ENCODE peak calls at places on chromosome 19, in five cellular contexts. E, S, L, T and R are unnamed samples.

GRCh38 chr19:14265285-14266036 is 59.5 kb upstream of the ADGRL1 start:
- DNase-seq in S (no peak), E (no peak), T (no peak), L (no peak), R (no peak)

GRCh38 chr19:54662730-54663129 is at the start of gene LILRB4:
- DNase-seq in S (no peak), T (no peak), E (no peak), L (peak), R (no peak)

GRCh38 chr19:32674959-32675719 is at the start of gene ANKRD27:
- DNase-seq in S (peak), E (peak), L (peak), T (peak), R (peak)

GRCh38 chr19:50911206-50912101 is at the start of gene KLK4:
- DNase-seq in E (no peak), S (no peak), L (no peak), T (no peak), R (no peak)

GRCh38 chr19:1082165-1082927 is 12.8 kb downstream of the POLR2E start:
- DNase-seq in S (no peak), E (no peak), T (peak), L (no peak), R (no peak)

GRCh38 chr19:13401388-13401787 is 104.9 kb downstream of the CACNA1A start:
- DNase-seq in T (no peak), E (no peak), L (no peak), S (peak), R (no peak)

GRCh38 chr19:43532571-43532961 is 422 bp upstream of the ZNF575 start:
- DNase-seq in L (no peak), S (no peak), E (peak), T (peak), R (no peak)

GRCh38 chr19:10270180-10270615 is 722 bp upstream of the ICAM1 start:
- DNase-seq in L (peak), T (peak), S (no peak), E (no peak), R (no peak)

GRCh38 chr19:294819-295686 is 3.9 kb upstream of the PLPP2 start:
- DNase-seq in T (peak), E (no peak), L (no peak), S (peak), R (no peak)

GRCh38 chr19:55673465-55673864 is 1.6 kb upstream of the EPN1 start:
- DNase-seq in E (no peak), L (no peak), T (no peak), S (no peak), R (no peak)

GRCh38 chr19:51891193-51891747 is 3.5 kb upstream of the ZNF577 start:
- DNase-seq in T (no peak), L (no peak), S (no peak), E (no peak), R (no peak)

GRCh38 chr19:623974-624373 is 9.4 kb downstream of the POLRMT start:
- DNase-seq in S (peak), E (no peak), T (no peak), L (no peak), R (peak)

GRCh38 chr19:50046649-50047503 is 21.1 kb downstream of the ZNF473 start:
- DNase-seq in E (no peak), T (peak), S (peak), L (no peak), R (no peak)

GRCh38 chr19:676343-677105 is at the start of gene FSTL3:
- DNase-seq in S (no peak), T (no peak), L (no peak), E (no peak), R (no peak)

GRCh38 chr19:49497047-49497789 is 984 bp downstream of the RPS11 start:
- DNase-seq in L (peak), T (peak), S (peak), E (no peak), R (no peak)

GRCh38 chr19:55113570-55114039 is 3.8 kb downstream of the PPP1R12C start:
- DNase-seq in S (peak), E (peak), L (peak), T (peak), R (peak)

GRCh38 chr19:30593358-30593757 is 221.2 kb downstream of the ZNF536 start:
- DNase-seq in E (no peak), T (peak), L (no peak), S (peak), R (no peak)

GRCh38 chr19:10871711-10872550 is 578 bp downstream of the CARM1 start:
- DNase-seq in L (no peak), S (no peak), T (peak), E (no peak), R (no peak)

GRCh38 chr19:15675560-15675959 is 2.7 kb downstream of the CYP4F12 start:
- DNase-seq in S (no peak), E (no peak), T (no peak), L (no peak), R (no peak)

GRCh38 chr19:38975861-38976271 is 324 bp upstream of the FBXO17 start:
- DNase-seq in S (peak), E (peak), T (no peak), L (no peak), R (no peak)

GRCh38 chr19:29645491-29645867 is 19.8 kb upstream of the PLEKHF1 start:
- DNase-seq in E (no peak), L (no peak), S (no peak), T (peak), R (no peak)

GRCh38 chr19:13848811-13849241 is 28.1 kb upstream of the NANOS3 start:
- DNase-seq in E (no peak), S (no peak), L (no peak), T (no peak), R (no peak)

GRCh38 chr19:15332311-15332996 is at the start of gene BRD4:
- DNase-seq in T (peak), E (peak), S (peak), L (no peak), R (no peak)

GRCh38 chr19:53537523-53538377 is at the start of gene ZNF331:
- DNase-seq in E (peak), S (peak), T (peak), L (peak), R (no peak)

GRCh38 chr19:954672-955494 is 29.0 kb downstream of the ARID3A start:
- DNase-seq in E (no peak), L (no peak), S (no peak), T (no peak), R (no peak)

GRCh38 chr19:43570174-43570791 is 5.0 kb downstream of the XRCC1 start:
- DNase-seq in S (no peak), E (no peak), T (no peak), L (no peak), R (no peak)

GRCh38 chr19:13417054-13417453 is 89.2 kb downstream of the CACNA1A start:
- DNase-seq in T (no peak), E (no peak), S (no peak), L (no peak), R (no peak)

DNA sequence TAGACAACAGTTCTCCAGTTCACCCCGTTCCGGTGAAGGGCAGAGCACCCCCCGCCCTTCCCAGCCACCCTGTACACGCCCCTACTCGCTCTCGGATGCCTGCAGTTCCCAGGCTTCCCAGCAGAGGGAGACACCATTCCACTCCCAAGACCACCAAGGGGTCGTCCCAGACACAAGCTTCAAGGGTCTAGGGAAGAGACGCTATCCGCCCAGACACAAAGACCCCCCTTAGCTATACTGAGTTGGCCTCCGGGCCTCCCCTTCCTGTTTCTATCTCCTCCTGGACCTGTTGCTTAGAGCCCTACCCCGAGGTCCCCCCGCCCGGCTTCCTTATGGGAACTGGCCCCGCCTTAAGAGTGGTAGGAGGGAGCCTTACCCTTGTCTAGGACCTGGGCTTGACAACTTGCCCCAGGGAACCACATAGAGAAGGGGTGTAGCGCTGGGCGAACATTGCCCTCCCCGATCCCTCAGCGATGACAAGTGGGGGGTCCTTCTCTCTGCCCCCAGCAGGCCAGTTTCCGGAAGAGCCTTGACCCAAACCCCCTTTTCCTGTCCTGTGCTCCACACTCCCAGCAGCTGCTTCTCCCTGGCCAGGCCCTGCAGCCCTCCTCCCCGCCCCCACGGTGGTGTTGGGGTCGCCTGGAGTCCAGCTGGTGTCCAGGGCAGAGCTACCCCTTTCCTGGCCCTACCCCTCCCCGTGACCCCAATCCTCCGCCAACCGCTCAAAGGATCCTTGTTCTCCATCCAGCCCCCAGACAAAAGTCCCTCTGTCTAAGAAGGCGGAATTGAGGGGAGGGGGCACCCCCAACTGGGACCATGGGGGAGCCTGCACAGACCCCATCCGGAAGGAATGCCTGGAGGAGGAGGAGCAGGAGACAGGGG is 726 bp upstream of the FXYD3 start:
- DNase-seq in S (peak), L (no peak), E (no peak), T (peak), R (no peak)
- H3K4me3 ChIP-seq in S (no peak), L (no peak), E (peak), T (peak), R (peak)

DNA sequence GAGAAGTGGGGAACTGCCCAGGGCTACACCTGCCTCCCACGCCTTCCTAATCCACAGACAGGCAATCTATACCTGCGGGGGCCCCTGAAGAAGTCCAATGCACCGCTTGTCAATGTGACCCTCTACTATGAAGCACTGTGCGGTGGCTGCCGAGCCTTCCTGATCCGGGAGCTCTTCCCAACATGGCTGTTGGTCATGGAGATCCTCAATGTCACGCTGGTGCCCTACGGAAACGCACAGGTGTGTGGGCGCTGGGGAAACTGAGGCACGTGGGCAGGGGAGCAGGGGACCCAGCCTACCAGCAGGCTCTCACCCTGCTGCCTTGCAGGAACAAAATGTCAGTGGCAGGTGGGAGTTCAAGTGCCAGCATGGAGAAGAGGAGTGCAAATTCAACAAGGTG is 1.4 kb downstream of the IFI30 start:
- DNase-seq in E (no peak), L (no peak), T (no peak), S (no peak), R (no peak)
- H3K4me3 ChIP-seq in E (peak), L (peak), T (no peak), S (no peak), R (no peak)

GRCh38 chr19:12015015-12015752 is 20.3 kb downstream of the ZNF433 start:
- DNase-seq in S (no peak), T (no peak), E (no peak), L (no peak), R (no peak)
- H3K4me3 ChIP-seq in S (no peak), T (no peak), E (no peak), L (no peak), R (no peak)

DNA sequence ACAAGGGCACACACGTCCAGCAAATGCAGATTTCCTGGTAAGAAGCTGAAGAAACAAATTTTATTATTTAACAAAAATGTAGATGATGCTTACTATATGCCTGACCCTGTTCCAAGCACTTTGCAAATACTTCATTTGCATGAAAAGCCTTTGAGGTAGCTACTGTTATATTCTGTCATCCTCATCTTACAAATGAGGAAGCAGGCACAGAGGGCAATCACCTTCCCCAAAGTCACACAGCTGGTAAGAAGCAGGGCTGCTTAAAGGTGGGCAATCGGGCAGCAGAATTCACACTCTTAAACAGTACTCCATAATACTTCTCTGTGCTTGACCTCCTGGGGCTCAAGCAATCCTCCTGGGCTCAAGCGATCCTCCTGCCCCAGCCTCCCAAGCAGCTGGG is 18.3 kb upstream of the PNMA8C start:
- DNase-seq in L (no peak), E (no peak), T (no peak), S (no peak), R (no peak)
- H3K4me3 ChIP-seq in L (no peak), E (no peak), T (no peak), S (no peak), R (no peak)

DNA sequence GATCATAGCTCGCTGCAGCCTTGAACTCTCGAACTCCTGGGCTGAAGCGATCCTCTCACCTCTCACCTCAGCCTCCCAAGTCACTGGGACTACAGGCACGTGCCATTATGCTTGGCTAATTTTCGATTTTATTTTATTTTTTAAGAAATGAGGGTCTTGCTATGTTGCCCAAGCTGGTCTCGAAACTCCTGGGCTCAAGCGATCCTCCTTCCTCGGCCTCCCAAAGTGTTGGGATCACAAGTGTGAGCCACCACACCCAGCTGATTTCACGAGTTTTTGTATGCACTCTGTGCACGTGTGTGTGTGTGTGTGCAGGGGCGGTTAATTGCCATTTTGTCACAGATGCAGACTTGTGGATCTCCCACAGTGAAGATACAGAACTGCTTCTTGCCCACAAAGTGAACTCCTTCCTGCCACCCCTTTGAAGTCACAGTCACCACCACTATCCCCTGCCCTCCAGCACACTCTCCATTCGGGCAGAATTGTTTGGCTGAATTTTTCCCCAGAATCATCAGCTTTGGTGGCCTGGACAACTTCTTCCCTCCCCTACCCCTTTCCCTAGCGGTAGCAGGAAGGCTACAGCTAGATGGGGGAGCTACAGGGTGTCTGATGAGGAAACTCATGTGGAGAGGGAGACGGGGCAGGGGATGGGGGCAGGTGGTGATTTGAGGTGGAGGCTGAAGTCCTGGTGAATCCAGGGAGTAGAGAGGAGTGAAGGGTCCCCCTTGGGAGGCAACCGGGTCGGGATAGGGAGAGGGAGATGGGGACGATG is 59.6 kb downstream of the CELF5 start:
- DNase-seq in T (no peak), S (no peak), L (no peak), E (no peak), R (no peak)
- H3K4me3 ChIP-seq in T (no peak), S (no peak), L (no peak), E (peak), R (no peak)

DNA sequence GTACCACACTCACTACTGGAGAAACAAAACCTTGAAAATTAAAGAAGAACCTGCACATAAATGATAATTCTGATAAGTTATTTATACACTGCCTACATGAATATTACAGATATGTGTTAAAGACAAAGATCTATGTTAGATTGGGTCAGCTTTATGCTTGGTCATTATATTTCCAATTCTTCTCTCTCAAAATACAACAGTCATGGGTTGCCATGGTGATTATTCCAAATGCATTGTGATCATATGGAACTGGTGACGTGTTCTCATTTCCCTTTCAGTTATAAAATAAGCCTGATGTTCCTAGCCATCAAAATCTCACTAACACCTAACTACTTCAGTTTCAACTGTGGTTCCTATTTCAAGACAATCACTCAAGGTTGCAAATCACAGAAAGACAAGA is 1416.4 kb downstream of the UQCRFS1 start:
- DNase-seq in S (no peak), T (no peak), L (no peak), E (no peak), R (no peak)
- H3K4me3 ChIP-seq in S (no peak), T (no peak), L (no peak), E (no peak), R (no peak)

DNA sequence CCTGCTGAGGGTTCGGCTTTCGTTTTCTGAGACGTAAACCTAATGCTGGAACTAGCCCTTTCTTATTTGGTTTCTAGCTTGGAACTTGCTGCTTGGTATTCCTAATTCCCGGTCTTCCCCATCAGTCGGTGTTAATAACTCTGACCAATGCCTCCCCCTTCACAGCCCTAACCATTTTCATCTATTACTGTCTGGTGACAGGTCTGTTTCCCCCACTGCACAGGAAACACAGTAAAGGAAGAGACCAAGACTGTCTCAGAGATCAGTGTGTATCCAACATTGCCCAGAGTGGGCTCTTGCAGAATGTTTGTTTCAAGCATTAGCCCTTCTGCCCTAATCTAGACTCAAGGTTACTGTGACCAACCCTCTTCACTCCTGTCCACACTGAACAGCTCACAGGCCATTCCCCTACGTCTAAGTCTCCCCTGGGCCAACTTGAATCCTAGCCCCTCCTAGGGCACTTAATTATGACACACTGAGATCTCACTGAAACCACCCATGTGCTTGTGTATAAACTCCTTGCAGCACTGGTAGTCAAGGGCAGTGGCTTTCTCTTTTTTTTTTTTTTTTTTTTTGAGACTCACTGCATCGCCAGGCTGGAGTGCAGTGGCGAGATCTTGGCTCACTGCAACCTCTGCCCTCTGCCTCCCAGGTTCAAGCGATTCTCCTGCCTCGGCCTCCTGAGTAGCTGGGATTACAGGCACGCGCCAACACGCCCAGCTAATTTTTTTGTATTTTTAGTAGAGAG is 1.7 kb upstream of the AKT2 start:
- DNase-seq in L (no peak), S (no peak), E (no peak), T (no peak), R (no peak)
- H3K4me3 ChIP-seq in L (no peak), S (peak), E (no peak), T (no peak), R (no peak)

DNA sequence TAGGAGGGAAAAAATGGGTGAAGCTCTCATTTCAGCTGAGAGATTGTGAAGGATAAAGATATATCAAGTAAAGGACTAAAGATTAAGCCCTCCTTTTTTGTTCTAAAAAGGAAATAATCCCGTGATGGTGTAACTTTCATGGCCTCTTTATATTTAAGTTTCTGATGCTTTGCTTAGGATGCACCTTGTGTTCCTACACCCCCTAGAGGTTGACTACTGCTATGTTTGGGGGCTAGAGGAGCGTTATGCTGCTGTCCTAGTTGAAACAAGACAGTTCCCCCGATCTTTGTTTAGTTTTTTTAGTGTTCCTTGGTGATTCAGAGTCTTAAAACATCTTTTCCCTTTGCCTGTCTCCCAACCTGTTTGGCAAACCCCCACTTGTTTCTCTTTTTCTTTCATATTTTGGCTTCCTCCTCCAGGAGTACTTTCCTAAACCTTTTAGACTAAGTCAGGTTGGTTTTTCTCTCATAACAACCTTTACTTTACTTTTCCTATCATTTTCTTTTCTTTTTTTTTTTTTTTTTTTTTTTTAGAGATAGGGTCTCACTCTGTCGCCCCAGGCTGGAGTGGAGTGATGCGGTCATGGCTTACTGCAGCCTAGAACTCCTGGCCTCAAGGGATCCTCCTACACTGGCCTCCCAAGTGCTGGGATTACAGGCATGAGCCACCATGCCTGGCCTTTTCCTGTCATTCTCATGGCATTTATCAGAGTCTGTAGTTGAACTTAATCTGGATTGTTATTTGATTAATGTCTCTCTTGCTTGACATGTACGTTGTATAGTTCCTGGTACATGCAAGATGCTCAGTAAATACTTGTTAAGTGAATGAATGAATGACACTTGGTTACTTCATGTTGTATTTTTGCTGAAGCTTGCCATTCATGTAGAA is 2.8 kb downstream of the UBA2 start:
- DNase-seq in L (peak), S (peak), T (no peak), E (no peak), R (no peak)
- H3K4me3 ChIP-seq in L (peak), S (no peak), T (no peak), E (peak), R (no peak)

GRCh38 chr19:37909661-37910199 is 2.7 kb downstream of the SIPA1L3 start:
- DNase-seq in E (no peak), S (no peak), T (no peak), L (no peak), R (no peak)
- H3K4me3 ChIP-seq in E (no peak), S (no peak), T (no peak), L (no peak), R (no peak)